ENCODE peak calls at places on chromosomes 5 and 9, in seven cellular contexts. B is uterus; Y is activated T-helper 9 cell treated with anti-CD3 and anti-CD28 coated beads, Interleukin-2, amount 50 U/mL, for 16 hours; J is cardiac fibroblast; O is GM23338; W is epithelial cell of esophagus; F is naive thymus-derived CD8-positive, alpha-beta T cell. X is an unnamed sample.

GRCh38 chr5:129099184-129099570 is 4.6 kb downstream of the ISOC1 start:
- DNase-seq in W (no peak), Y (no peak), O (no peak), B (no peak), F (no peak), J (no peak), X (no peak)

GRCh38 chr5:82662340-82662739 is 384.2 kb upstream of the RPS23 start:
- DNase-seq in O (peak; percentile 16), W (no peak), F (no peak), Y (no peak), J (peak; percentile 57), B (no peak), X (no peak)

GRCh38 chr5:66717455-66718373 is 121.5 kb downstream of the MAST4 start:
- DNase-seq in F (no peak), Y (no peak), J (no peak), B (no peak), O (no peak), W (no peak), X (no peak)

GRCh38 chr9:112945620-112946208 is 55.0 kb upstream of the SLC46A2 start:
- DNase-seq in W (no peak), B (no peak), Y (no peak), J (no peak), F (no peak), O (peak; percentile 87), X (no peak)

GRCh38 chr9:105269593-105269992 is 25.1 kb downstream of the SLC44A1 start:
- DNase-seq in B (no peak), O (no peak), F (no peak), Y (no peak), J (no peak), W (no peak), X (no peak)

GRCh38 chr9:121564861-121565260 is 65.2 kb upstream of the GGTA1 start:
- DNase-seq in B (no peak), O (no peak), Y (no peak), W (peak; percentile 73), J (no peak), F (no peak), X (no peak)

GRCh38 chr5:176473335-176474006 is 25.3 kb downstream of the FAF2 start:
- DNase-seq in J (no peak), O (no peak), Y (no peak), W (no peak), F (no peak), B (no peak), X (no peak)

GRCh38 chr9:2826291-2826690 is 17.6 kb downstream of the PUM3 start:
- DNase-seq in J (no peak), B (no peak), W (no peak), F (no peak), O (no peak), Y (no peak), X (no peak)

GRCh38 chr5:108655750-108656450 is 91.8 kb upstream of the FER start:
- DNase-seq in B (no peak), J (peak; percentile 79), W (peak; percentile 84), Y (no peak), F (no peak), O (no peak), X (no peak)

GRCh38 chr5:86626149-86626548 is 8.4 kb downstream of the COX7C start:
- DNase-seq in W (peak; percentile 13), J (no peak), F (no peak), O (no peak), B (no peak), Y (no peak), X (no peak)

GRCh38 chr5:78300464-78301045 is 6.1 kb upstream of the AP3B1 start:
- DNase-seq in B (no peak), J (peak; percentile 56), O (peak; percentile 24), Y (no peak), F (no peak), W (peak; percentile 31), X (no peak)

GRCh38 chr5:150065346-150065745 is 21.0 kb downstream of the CSF1R start:
- DNase-seq in Y (no peak), W (no peak), B (no peak), O (peak; percentile 16), F (no peak), J (no peak), X (no peak)

GRCh38 chr5:146130440-146131045 is 25.2 kb upstream of the PLAC8L1 start:
- DNase-seq in B (no peak), F (no peak), W (peak; percentile 31), J (peak; percentile 64), Y (no peak), O (peak; percentile 60), X (no peak)

GRCh38 chr9:119844431-119844830 is 475.2 kb upstream of the BRINP1 start:
- DNase-seq in W (no peak), J (no peak), Y (no peak), O (no peak), F (no peak), B (no peak), X (no peak)

GRCh38 chr9:79883073-79883645 is 311.4 kb downstream of the TLE4 start:
- DNase-seq in O (no peak), Y (no peak), W (no peak), J (no peak), B (no peak), F (peak; percentile 11), X (peak; percentile 30)

X was measured in KG1.